ENCODE peak calls at places on chromosomes 16 and 17, in four cellular contexts. Y is spleen, T is sigmoid colon, X is vagina. G is an unnamed sample.

GRCh38 chr17:27536781-27537180 is 80.5 kb downstream of the KSR1 start:
- DNase-seq in Y (no peak), T (no peak), X (no peak), G (no peak)

GRCh38 chr17:39573447-39574298 is 34.0 kb downstream of the NEUROD2 start:
- DNase-seq in Y (peak; percentile 86), T (peak; percentile 87), X (no peak), G (peak; percentile 53)

GRCh38 chr16:79876332-79876730 is 275.8 kb upstream of the MAF start:
- DNase-seq in Y (no peak), T (no peak), X (no peak), G (no peak)

GRCh38 chr17:30905742-30906100 is 317 bp downstream of the TEFM start:
- DNase-seq in Y (no peak), T (no peak), X (no peak), G (no peak)

GRCh38 chr16:85005278-85006069 is 5.9 kb downstream of the ZDHHC7 start:
- DNase-seq in Y (no peak), T (peak; percentile 90), X (no peak), G (no peak)

GRCh38 chr16:17228048-17228707 is 242.6 kb downstream of the XYLT1 start:
- DNase-seq in Y (no peak), T (no peak), X (no peak), G (no peak)

GRCh38 chr16:72302352-72302751 is 130.4 kb upstream of the PMFBP1 start:
- DNase-seq in Y (no peak), T (no peak), X (no peak), G (no peak)

GRCh38 chr17:75319818-75320691 is 30.8 kb upstream of the SLC25A19 start:
- DNase-seq in Y (peak; percentile 56), T (no peak), X (no peak), G (no peak)

GRCh38 chr17:72556944-72557826 is 436.4 kb downstream of the SOX9 start:
- DNase-seq in Y (peak; percentile 81), T (no peak), X (no peak), G (peak; percentile 38)

GRCh38 chr17:2083613-2084128 is 28.8 kb downstream of the HIC1 start:
- DNase-seq in Y (no peak), T (no peak), X (no peak), G (no peak)

GRCh38 chr17:17849147-17849820 is 12.5 kb upstream of the SREBF1 start:
- DNase-seq in Y (peak; percentile 90), T (peak; percentile 83), X (no peak), G (peak; percentile 67)

GRCh38 chr17:3903881-3904286 is 11.0 kb upstream of the CAMKK1 start:
- DNase-seq in Y (no peak), T (no peak), X (no peak), G (no peak)

GRCh38 chr16:71703324-71703723 is 21.2 kb downstream of the PHLPP2 start:
- DNase-seq in Y (no peak), T (no peak), X (no peak), G (no peak)

GRCh38 chr17:81991684-81992513 is 14.5 kb downstream of the ASPSCR1 start:
- DNase-seq in Y (no peak), T (peak; percentile 87), X (no peak), G (peak; percentile 83)

GRCh38 chr16:15690296-15690695 is 40.3 kb downstream of the NDE1 start:
- DNase-seq in Y (no peak), T (no peak), X (no peak), G (no peak)

GRCh38 chr17:76585048-76585648 is 512 bp downstream of the ST6GALNAC2 start:
- DNase-seq in Y (peak; percentile 86), T (peak; percentile 63), X (no peak), G (no peak)

GRCh38 chr17:61209524-61209923 is 190.1 kb upstream of the TBX2 start:
- DNase-seq in Y (no peak), T (no peak), X (no peak), G (no peak)

GRCh38 chr16:47779201-47780016 is 318.3 kb downstream of the PHKB start:
- DNase-seq in Y (peak; percentile 73), T (no peak), X (no peak), G (no peak)

GRCh38 chr17:5291683-5292082 is 9.6 kb downstream of the RABEP1 start:
- DNase-seq in Y (no peak), T (no peak), X (no peak), G (no peak)

GRCh38 chr17:30920282-30920681 is 1.5 kb upstream of the ADAP2 start:
- DNase-seq in Y (no peak), T (no peak), X (no peak), G (no peak)

GRCh38 chr17:385195-385835 is 32.7 kb upstream of the RPH3AL start:
- DNase-seq in Y (peak; percentile 83), T (peak; percentile 83), X (no peak), G (no peak)

DNA sequence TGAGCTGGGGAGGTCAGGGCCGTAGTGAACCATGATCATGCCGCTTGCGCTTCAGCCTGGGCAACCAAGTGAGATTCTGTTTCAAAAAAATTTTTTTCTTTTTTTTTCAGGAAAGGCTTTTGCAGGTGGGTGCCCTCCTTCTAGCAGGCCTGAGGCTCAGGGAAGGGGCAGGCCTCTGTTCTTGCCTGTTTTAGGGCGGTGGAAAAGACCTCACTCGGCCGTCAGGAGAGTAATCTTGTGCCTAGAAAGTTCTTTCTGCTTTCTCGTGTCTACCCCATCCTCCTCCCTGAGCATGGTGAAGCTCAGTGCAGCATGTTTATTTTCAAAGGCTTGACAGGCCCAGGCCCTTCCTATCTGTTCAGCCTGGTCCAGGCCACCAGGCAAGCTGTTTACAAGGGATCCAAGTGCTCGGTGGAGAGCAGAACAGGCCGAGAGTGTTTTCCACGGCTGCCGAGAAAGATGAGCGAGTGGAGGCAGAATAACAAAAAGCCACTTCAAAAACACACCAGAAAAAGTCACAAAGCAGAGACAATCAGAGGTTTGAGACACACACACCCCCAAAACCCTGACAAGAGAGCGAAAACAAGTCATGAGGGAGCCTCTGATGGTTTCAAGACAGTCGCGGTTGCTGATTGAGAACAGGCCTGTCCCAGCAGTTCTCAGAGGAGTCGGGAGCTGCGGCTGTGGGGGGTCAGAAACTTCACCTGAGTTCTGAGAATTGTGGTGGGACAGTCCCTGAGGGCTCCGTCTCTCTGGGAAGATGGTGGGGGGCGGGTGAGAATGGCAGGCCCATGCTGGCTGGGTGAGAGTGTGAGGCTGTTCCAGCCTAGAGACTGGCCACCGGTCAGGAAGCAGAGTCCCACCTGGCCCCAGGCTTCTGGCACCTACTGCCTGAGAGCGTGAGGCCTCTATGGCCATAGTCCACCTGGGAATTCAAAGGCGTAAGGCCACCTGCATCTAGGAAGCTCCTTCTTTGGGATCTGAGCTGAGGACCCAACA is 37.5 kb upstream of the CCR7 start:
- DNase-seq in Y (peak; percentile 66), T (peak; percentile 83), X (no peak), G (no peak)
- H3K4me3 ChIP-seq in Y (no peak overlapping the region), T (no peak overlapping the region), X (no peak overlapping the region), G (no peak overlapping the region)

GRCh38 chr16:56628486-56629035 is 3.0 kb downstream of the MT1E start:
- DNase-seq in Y (no peak), T (no peak), X (no peak), G (no peak)

GRCh38 chr16:56625140-56625942 is at the start of gene MT1E:
- DNase-seq in Y (no peak), T (peak; percentile 95), X (no peak), G (peak; percentile 83)

GRCh38 chr16:56626685-56627084 is 1.1 kb downstream of the MT1E start:
- DNase-seq in Y (no peak), T (no peak), X (no peak), G (no peak)

GRCh38 chr16:56623637-56624036 is 1.9 kb upstream of the MT1E start:
- DNase-seq in Y (no peak), T (no peak), X (no peak), G (no peak)

DNA sequence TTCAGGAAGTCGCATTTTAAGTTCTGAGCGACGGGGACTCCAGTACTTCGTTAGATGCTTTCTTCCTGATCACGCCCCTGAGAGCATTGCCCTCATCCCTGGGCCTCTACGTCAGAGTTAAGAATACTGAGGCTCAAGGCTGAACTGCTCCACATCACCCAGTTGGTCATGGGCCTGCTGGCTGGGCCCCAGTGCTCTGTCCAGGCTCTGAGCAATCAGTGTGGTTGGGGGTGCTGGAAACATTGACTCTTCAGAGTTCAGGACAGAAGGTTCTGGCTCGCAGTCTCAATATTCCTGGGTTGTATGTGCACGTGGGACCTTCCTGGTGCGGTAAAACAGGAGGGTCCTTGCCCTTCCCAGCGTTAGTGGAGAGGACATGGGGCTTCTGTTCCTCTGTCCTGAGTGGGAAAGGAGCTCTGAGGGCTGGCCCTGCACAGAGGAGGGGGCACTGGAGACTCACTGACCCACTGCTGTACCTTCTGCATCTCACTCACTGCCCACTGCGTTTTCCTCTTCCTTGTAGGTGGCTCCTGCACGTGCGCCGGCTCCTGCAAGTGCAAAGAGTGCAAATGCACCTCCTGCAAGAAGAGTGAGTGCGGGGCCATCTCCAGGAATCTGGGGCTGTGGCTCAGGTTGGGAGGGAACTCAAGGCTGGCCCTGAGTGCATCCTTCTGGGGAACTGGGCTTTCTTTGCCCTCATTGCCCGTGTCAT is 518 bp downstream of the MT1E start:
- DNase-seq in Y (no peak), T (peak; percentile 91), X (no peak), G (no peak)
- TF ChIP-seq POLR2A in Y (no peak), T (no peak), X (no peak), G (no peak)

GRCh38 chr16:2520097-2520783 is at the start of gene AMDHD2:
- DNase-seq in Y (peak; percentile 96), T (peak; percentile 95), X (no peak), G (peak; percentile 89)
- TF ChIP-seq POLR2AphosphoS5 in Y (peak; percentile 91), T (peak; percentile 54), X (no peak), G (peak; percentile 63)

DNA sequence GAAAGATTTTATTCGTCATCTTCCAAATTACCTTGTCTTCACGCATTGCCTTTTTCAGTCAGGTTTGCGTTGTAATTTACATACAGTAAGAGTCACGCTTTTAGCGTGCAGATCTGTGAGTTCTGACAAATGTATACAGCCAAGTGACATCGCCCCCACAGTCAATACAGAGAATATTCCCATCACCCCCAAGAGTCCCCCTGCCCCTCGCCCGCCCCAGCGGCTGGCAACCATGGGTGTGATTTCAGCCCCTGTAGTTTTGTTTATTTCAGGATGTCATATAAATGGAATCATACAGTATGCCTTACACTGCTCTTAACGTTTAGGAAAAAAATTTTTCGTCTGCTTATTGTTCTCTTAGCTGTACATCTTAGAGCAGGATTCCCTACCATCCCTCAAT is 157.8 kb downstream of the CMIP start:
- DNase-seq in Y (no peak), T (no peak), X (no peak), G (no peak)
- H3K4me3 ChIP-seq in Y (no peak overlapping the region), T (no peak overlapping the region), X (no peak overlapping the region), G (no peak overlapping the region)

GRCh38 chr17:60138769-60139437 is 10.9 kb upstream of the CA4 start:
- DNase-seq in Y (no peak), T (peak; percentile 47), X (no peak), G (no peak)

GRCh38 chr17:60135951-60136666 is 13.7 kb upstream of the CA4 start:
- DNase-seq in Y (peak; percentile 41), T (peak; percentile 48), X (no peak), G (no peak)

GRCh38 chr17:60134396-60135159 is 15.2 kb upstream of the CA4 start:
- DNase-seq in Y (peak; percentile 73), T (peak; percentile 50), X (no peak), G (no peak)

GRCh38 chr17:60137731-60138130 is 12.0 kb upstream of the CA4 start:
- DNase-seq in Y (no peak), T (peak; percentile 17), X (no peak), G (no peak)

GRCh38 chr17:60135160-60135950 is 14.4 kb upstream of the CA4 start:
- DNase-seq in Y (peak; percentile 97), T (peak; percentile 93), X (no peak), G (peak; percentile 68)
- TF ChIP-seq POLR2A in Y (no peak), T (peak; percentile 15), X (no peak), G (no peak)

GRCh38 chr17:18860161-18860972 is 2.4 kb downstream of the PRPSAP2 start:
- DNase-seq in Y (no peak), T (no peak), X (no peak), G (no peak)
- TF ChIP-seq POLR2AphosphoS5 in Y (no peak), T (no peak), X (no peak), G (no peak)